ENCODE peak calls at places on chromosomes 1 and 21, in four cellular contexts. F is psoas muscle, L is mammary epithelial cell, T is colonic mucosa. S is an unnamed sample.

GRCh38 chr1:177571485-177572076 is 398.3 kb downstream of the SEC16B start:
- DNase-seq in F (no peak), L (no peak), T (no peak), S (no peak)

GRCh38 chr1:41848216-41848952 is 70.3 kb downstream of the HIVEP3 start:
- DNase-seq in F (no peak), L (no peak), T (no peak), S (no peak)

GRCh38 chr1:150902346-150902745 is 15.4 kb downstream of the CTXND2 start:
- DNase-seq in F (no peak), L (no peak), T (no peak), S (no peak)

GRCh38 chr1:117632269-117633067 is 26.6 kb downstream of the TENT5C start:
- DNase-seq in F (no peak), L (no peak), T (no peak), S (no peak)

GRCh38 chr1:116128669-116129068 is 17.5 kb downstream of the MAB21L3 start:
- DNase-seq in F (no peak), L (no peak), T (no peak), S (no peak)

GRCh38 chr1:44497422-44498170 is 92.5 kb downstream of the RNF220 start:
- DNase-seq in F (no peak), L (no peak), T (no peak), S (no peak)

GRCh38 chr1:3904006-3904842 is 4.2 kb upstream of the C1orf174 start:
- DNase-seq in F (no peak), L (no peak), T (no peak), S (no peak)

GRCh38 chr1:230986976-230987375 is 8.1 kb downstream of the ARV1 start:
- DNase-seq in F (no peak), L (peak; percentile 69), T (no peak), S (no peak)

GRCh38 chr1:43522776-43523480 is 7.8 kb upstream of the PTPRF start:
- DNase-seq in F (no peak), L (peak; percentile 97), T (peak; percentile 84), S (no peak)

GRCh38 chr1:47445823-47446567 is 8.2 kb downstream of the FOXD2 start:
- DNase-seq in F (no peak), L (no peak), T (peak; percentile 26), S (no peak)

GRCh38 chr1:94081566-94082344 is 39.2 kb downstream of the ABCA4 start:
- DNase-seq in F (no peak), L (peak; percentile 98), T (no peak), S (no peak)

GRCh38 chr1:199056721-199057120 is 417.9 kb downstream of the PTPRC start:
- DNase-seq in F (no peak), L (no peak), T (no peak), S (no peak)

GRCh38 chr1:186374313-186375151 is 521 bp downstream of the TPR start:
- DNase-seq in F (no peak), L (peak; percentile 55), T (peak; percentile 32), S (peak; percentile 0)

GRCh38 chr1:64531057-64531456 is 61.1 kb downstream of the CACHD1 start:
- DNase-seq in F (no peak), L (no peak), T (no peak), S (no peak)

GRCh38 chr1:29145739-29146437 is 22.2 kb upstream of the TMEM200B start:
- DNase-seq in F (no peak), L (no peak), T (peak; percentile 33), S (no peak)

GRCh38 chr21:34075760-34076159 is 2.4 kb downstream of the MRPS6 start:
- DNase-seq in F (no peak), L (no peak), T (no peak), S (no peak)

GRCh38 chr1:178939328-178939727 is 68.5 kb upstream of the ANGPTL1 start:
- DNase-seq in F (no peak), L (no peak), T (no peak), S (no peak)

GRCh38 chr1:170768929-170769328 is 105.0 kb downstream of the PRRX1 start:
- DNase-seq in F (no peak), L (no peak), T (no peak), S (peak; percentile 5)

GRCh38 chr1:3471356-3472087 is 17.1 kb downstream of the ARHGEF16 start:
- DNase-seq in F (peak; percentile 59), L (no peak), T (no peak), S (no peak)

GRCh38 chr1:247857069-247857985 is at the start of gene TRIM58:
- DNase-seq in F (no peak), L (peak; percentile 39), T (peak; percentile 76), S (no peak)

GRCh38 chr1:180920193-180920592 is 7.5 kb downstream of the KIAA1614 start:
- DNase-seq in F (no peak), L (no peak), T (no peak), S (no peak)

GRCh38 chr1:9321480-9321849 is 28.8 kb downstream of the SPSB1 start:
- DNase-seq in F (no peak), L (peak; percentile 86), T (no peak), S (no peak)

GRCh38 chr1:9320520-9321479 is 28.1 kb downstream of the SPSB1 start:
- DNase-seq in F (no peak), L (no peak), T (no peak), S (no peak)

GRCh38 chr1:9319789-9320519 is 27.3 kb downstream of the SPSB1 start:
- DNase-seq in F (no peak), L (no peak), T (no peak), S (no peak)

GRCh38 chr1:9322845-9323244 is 30.2 kb downstream of the SPSB1 start:
- DNase-seq in F (no peak), L (no peak), T (no peak), S (no peak)

GRCh38 chr1:9321986-9322715 is 29.5 kb downstream of the SPSB1 start:
- DNase-seq in F (no peak), L (no peak), T (no peak), S (no peak)
- H3K4me1 ChIP-seq in F (peaks cover 14% of the 10 kb centered on the region), L (peaks cover 19% of the 10 kb centered on the region), T (peaks cover 6% of the 10 kb centered on the region), S (peaks cover 18% of the 10 kb centered on the region)

GRCh38 chr1:197622371-197622770 is 152.9 kb downstream of the DENND1B start:
- DNase-seq in F (no peak), L (no peak), T (no peak), S (no peak)
- H3K4me1 ChIP-seq in F (peaks cover 18% of the 10 kb centered on the region), L (no peaks in the 10 kb centered on the region), T (peaks cover 6% of the 10 kb centered on the region), S (no peaks in the 10 kb centered on the region)

GRCh38 chr1:22277662-22278061 is 134.8 kb upstream of the WNT4 start:
- DNase-seq in F (no peak), L (no peak), T (no peak), S (no peak)
- H3K4me1 ChIP-seq in F (no peaks in the 10 kb centered on the region), L (peaks cover 8% of the 10 kb centered on the region), T (no peaks in the 10 kb centered on the region), S (peaks cover 4% of the 10 kb centered on the region)

DNA sequence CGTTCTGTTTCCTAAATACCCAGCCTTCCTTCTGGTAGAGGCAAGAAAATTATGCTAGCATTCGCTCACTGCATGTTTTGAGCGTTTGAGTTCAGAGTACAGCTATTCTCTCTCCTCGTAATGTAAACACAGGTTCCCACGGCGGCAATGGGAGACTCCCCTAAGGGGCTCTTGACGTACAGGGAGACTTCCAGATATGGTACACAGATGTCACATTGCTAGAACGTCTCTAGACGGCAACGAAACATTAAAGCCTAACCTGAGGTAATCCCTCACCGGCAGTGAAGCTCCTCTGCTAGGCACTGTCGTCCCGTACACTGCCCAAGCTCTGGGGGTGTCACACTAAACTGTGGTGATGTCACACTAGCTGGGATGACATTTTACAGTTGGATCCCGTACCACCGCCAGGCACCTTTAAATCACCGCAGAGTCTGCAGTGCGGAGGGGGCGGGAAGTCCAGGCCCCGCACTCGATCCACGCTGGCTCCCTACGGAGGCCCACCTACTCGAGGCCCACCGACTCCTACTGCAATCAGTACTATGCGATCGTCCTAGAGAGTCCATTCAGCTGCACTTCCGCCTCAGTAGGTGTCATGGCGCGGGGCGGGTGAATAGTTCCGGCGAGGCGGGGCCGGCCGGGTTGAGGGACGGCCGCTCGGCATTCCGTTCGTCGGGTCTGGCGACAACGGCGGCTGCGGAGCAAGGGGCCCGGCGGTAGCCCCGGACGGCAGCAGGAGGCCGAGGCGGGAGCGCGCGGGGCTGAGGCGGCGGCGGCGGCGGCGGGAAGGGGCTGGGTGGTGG is at the start of gene HIPK1:
- DNase-seq in F (peak; percentile 96), L (peak; percentile 86), T (peak; percentile 95), S (peak; percentile 33)
- H3K4me1 ChIP-seq in F (peaks cover 45% of the 10 kb centered on the region), L (peaks cover 23% of the 10 kb centered on the region), T (peaks cover under 1% of the 10 kb centered on the region), S (no peaks in the 10 kb centered on the region)